ENCODE peak calls at places on chromosome 17, in seven cellular contexts. X is left ventricle myocardium inferior; T is CD8-positive, alpha-beta memory T cell; G is A549; C is upper lobe of right lung; Z is neural progenitor cell; V is breast epithelium. B is an unnamed sample.

GRCh38 chr17:41287050-41287449 is 11.6 kb downstream of the KRTAP9-7 start:
- DNase-seq in X (no peak), T (no peak), G (peak; percentile 18), C (no peak), Z (no peak), V (no peak), B (no peak)

GRCh38 chr17:75063201-75063600 is 16.2 kb downstream of the KCTD2 start:
- DNase-seq in X (no peak), T (no peak), G (no peak), C (no peak), Z (no peak), V (no peak), B (no peak)

GRCh38 chr17:27800522-27800921 is at the start of gene NOS2:
- DNase-seq in X (no peak), T (no peak), G (no peak), C (no peak), Z (no peak), V (no peak), B (no peak)

GRCh38 chr17:78658281-78658785 is 81.1 kb upstream of the DNAH17 start:
- DNase-seq in X (no peak), T (no peak), G (no peak), C (peak; percentile 44), Z (no peak), V (no peak), B (no peak)

GRCh38 chr17:14547016-14547415 is 246.1 kb downstream of the HS3ST3B1 start:
- DNase-seq in X (no peak), T (no peak), G (no peak), C (no peak), Z (no peak), V (no peak), B (no peak)

GRCh38 chr17:33292184-33292980 is 713 bp downstream of the ASIC2 start:
- DNase-seq in X (no peak), T (no peak), G (peak; percentile 67), C (no peak), Z (peak; percentile 79), V (no peak), B (no peak)

GRCh38 chr17:42315402-42316156 is 27.3 kb downstream of the STAT5A start:
- DNase-seq in X (no peak), T (no peak), G (no peak), C (no peak), Z (no peak), V (no peak), B (no peak)

GRCh38 chr17:31416503-31416923 is 25.0 kb downstream of the RAB11FIP4 start:
- DNase-seq in X (peak; percentile 45), T (no peak), G (no peak), C (no peak), Z (peak; percentile 72), V (no peak), B (no peak)

GRCh38 chr17:40071720-40072480 is 9.1 kb downstream of the THRA start:
- DNase-seq in X (peak; percentile 76), T (no peak), G (peak; percentile 91), C (peak; percentile 90), Z (no peak), V (peak; percentile 80), B (peak; percentile 94)

GRCh38 chr17:80738987-80739730 is 194.5 kb downstream of the RPTOR start:
- DNase-seq in X (no peak), T (no peak), G (no peak), C (no peak), Z (no peak), V (no peak), B (no peak)

GRCh38 chr17:17926840-17927449 is 45.3 kb downstream of the TOM1L2 start:
- DNase-seq in X (no peak), T (no peak), G (no peak), C (no peak), Z (no peak), V (no peak), B (no peak)

GRCh38 chr17:64270885-64271284 is 7.8 kb upstream of the TEX2 start:
- DNase-seq in X (no peak), T (no peak), G (no peak), C (no peak), Z (no peak), V (no peak), B (no peak)

GRCh38 chr17:76268991-76269981 is 4.1 kb downstream of the UBALD2 start:
- DNase-seq in X (no peak), T (no peak), G (no peak), C (no peak), Z (no peak), V (no peak), B (no peak)

GRCh38 chr17:77622627-77623026 is 335.9 kb upstream of the TNRC6C start:
- DNase-seq in X (no peak), T (no peak), G (peak; percentile 39), C (no peak), Z (no peak), V (no peak), B (no peak)

GRCh38 chr17:47253541-47254402 is at the start of gene ITGB3:
- DNase-seq in X (peak; percentile 82), T (peak; percentile 45), G (peak; percentile 83), C (peak; percentile 86), Z (peak; percentile 89), V (peak; percentile 51), B (peak; percentile 26)

GRCh38 chr17:38663125-38663751 is 11.5 kb downstream of the EPOP start:
- DNase-seq in X (peak; percentile 46), T (no peak), G (peak; percentile 88), C (peak; percentile 82), Z (peak; percentile 95), V (no peak), B (no peak)

GRCh38 chr17:13337864-13338371 is 263.8 kb downstream of the HS3ST3A1 start:
- DNase-seq in X (no peak), T (no peak), G (peak; percentile 62), C (no peak), Z (peak; percentile 42), V (no peak), B (no peak)

GRCh38 chr17:74268554-74268953 is 5.5 kb upstream of the DNAI2 start:
- DNase-seq in X (no peak), T (no peak), G (no peak), C (no peak), Z (no peak), V (no peak), B (no peak)

GRCh38 chr17:42564815-42565522 is 1.9 kb upstream of the MLX start:
- DNase-seq in X (no peak), T (no peak), G (no peak), C (no peak), Z (no peak), V (no peak), B (no peak)

GRCh38 chr17:80339118-80339517 is 75.8 kb upstream of the ENDOV start:
- DNase-seq in X (no peak), T (no peak), G (no peak), C (peak; percentile 51), Z (no peak), V (no peak), B (no peak)

GRCh38 chr17:50932584-50932901 is 66.4 kb upstream of the TOB1 start:
- DNase-seq in X (no peak), T (no peak), G (no peak), C (no peak), Z (no peak), V (no peak), B (no peak)
- H3K4me1 ChIP-seq in X (peaks cover 39% of the 10 kb centered on the region), T (peaks cover 19% of the 10 kb centered on the region), G (peaks cover 71% of the 10 kb centered on the region), C (peaks cover 24% of the 10 kb centered on the region), Z (peaks cover 21% of the 10 kb centered on the region), V (peaks cover 4% of the 10 kb centered on the region), B (peaks cover 45% of the 10 kb centered on the region)

GRCh38 chr17:72191356-72191755 is 70.5 kb downstream of the SOX9 start:
- DNase-seq in X (no peak), T (no peak), G (no peak), C (no peak), Z (no peak), V (no peak), B (no peak)

GRCh38 chr17:72187544-72187943 is 66.7 kb downstream of the SOX9 start:
- DNase-seq in X (peak; percentile 76), T (no peak), G (no peak), C (no peak), Z (peak; percentile 45), V (peak; percentile 48), B (peak; percentile 38)

GRCh38 chr17:72189781-72190593 is 69.2 kb downstream of the SOX9 start:
- DNase-seq in X (no peak), T (no peak), G (no peak), C (no peak), Z (no peak), V (no peak), B (no peak)

GRCh38 chr17:72191901-72192300 is 71.1 kb downstream of the SOX9 start:
- DNase-seq in X (peak; percentile 65), T (no peak), G (no peak), C (no peak), Z (no peak), V (no peak), B (peak; percentile 45)

GRCh38 chr17:72188801-72189200 is 68.0 kb downstream of the SOX9 start:
- DNase-seq in X (no peak), T (no peak), G (no peak), C (no peak), Z (no peak), V (no peak), B (no peak)
- H3K4me1 ChIP-seq in X (no peaks in the 10 kb centered on the region), T (no peaks in the 10 kb centered on the region), G (peaks cover 20% of the 10 kb centered on the region), C (no peaks in the 10 kb centered on the region), Z (peaks cover 18% of the 10 kb centered on the region), V (no peaks in the 10 kb centered on the region), B (no peaks in the 10 kb centered on the region)

DNA sequence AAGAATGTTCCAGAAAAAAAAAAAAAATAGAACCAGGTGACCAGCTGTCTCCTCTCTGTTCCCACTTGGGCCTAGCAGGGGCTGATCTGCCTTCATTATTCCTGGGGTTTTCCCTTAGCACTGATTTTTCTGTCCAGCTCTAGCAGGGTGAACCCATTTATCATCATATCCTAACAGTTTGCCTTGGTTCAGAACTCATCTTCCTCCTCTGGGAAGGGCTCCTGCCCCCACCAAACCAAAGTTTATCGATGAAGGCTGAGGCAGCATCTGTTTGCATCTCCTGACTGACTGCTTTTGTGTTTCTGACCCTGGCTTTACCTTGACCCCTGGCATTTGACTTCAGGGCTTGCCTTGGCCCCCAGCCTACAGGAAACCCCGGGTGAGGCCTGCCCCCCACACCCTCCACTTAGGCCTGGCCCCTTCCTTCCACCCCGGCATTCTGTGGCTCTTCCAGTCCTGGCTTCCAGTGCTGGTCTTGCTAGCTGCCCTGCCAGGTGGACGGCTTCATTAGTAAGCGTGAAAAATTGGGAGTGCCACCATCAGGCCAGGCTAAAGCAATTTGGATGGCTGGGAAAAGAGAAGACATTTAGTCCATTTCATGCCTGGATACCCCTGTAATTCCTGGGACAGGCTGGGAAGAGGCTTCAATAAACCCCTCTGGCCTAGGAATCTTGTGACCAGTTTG is 164.9 kb downstream of the CCDC182 start:
- DNase-seq in X (no peak), T (no peak), G (no peak), C (no peak), Z (peak; percentile 38), V (no peak), B (no peak)
- H3K4me1 ChIP-seq in X (peaks cover 30% of the 10 kb centered on the region), T (no peaks in the 10 kb centered on the region), G (peaks cover 13% of the 10 kb centered on the region), C (peaks cover 12% of the 10 kb centered on the region), Z (peaks cover 63% of the 10 kb centered on the region), V (no peaks in the 10 kb centered on the region), B (peaks cover 19% of the 10 kb centered on the region)

DNA sequence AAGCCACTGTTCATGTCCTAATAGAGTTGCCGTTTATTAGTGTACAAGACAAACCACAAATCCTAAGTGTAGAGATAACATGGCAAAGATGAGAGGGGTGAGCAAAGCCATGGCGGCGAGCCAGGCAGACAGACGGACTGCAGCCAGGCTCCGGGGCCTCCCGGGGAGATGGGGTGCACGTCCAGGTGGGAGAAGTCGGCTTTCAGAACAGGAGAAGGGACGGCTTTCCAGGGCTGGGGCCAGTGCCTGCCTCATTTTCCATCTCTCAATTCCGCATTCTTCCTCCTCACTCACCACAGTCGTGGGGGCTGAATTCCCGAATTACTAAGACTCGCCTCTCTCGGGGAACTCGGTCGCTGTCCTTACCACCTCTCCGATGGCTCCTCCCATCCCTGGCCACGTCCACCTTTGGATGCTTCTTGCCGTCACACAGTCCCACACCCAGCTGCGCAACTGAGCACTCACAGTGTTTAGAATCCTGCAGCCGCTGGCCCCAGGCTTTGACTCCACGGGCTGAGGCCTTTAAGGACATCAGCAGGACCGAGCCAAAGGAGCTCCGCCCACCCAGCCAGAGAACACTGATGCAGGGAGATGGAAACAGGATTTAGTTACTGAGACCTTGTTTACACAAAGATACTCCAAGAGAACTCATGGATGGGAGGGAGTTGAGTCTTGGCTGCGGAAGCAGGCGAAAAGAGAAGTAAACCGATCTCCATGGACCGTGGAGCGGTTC is 59.7 kb downstream of the RNF112 start:
- DNase-seq in X (peak; percentile 79), T (no peak), G (no peak), C (no peak), Z (peak; percentile 44), V (no peak), B (peak; percentile 47)
- H3K4me1 ChIP-seq in X (no peaks in the 10 kb centered on the region), T (no peaks in the 10 kb centered on the region), G (no peaks in the 10 kb centered on the region), C (peaks cover 4% of the 10 kb centered on the region), Z (peaks cover 19% of the 10 kb centered on the region), V (no peaks in the 10 kb centered on the region), B (no peaks in the 10 kb centered on the region)